ENCODE peak calls at places on chromosomes 12 and 14, in eight cellular contexts. A is ovary; B is IMR-90; N is endothelial cell of umbilical vein; V is AG04450; M is Jurkat, Clone E6-1; G is cardiac muscle cell; U is H7. C is an unnamed sample.

GRCh38 chr12:77064891-77065360 is 443 bp downstream of the E2F7 start:
- DNase-seq in A (no peak), B (no peak), N (no peak), V (no peak), M (no peak), G (no peak), U (no peak), C (no peak)

GRCh38 chr12:6603095-6603567 is 4.0 kb downstream of the CHD4 start:
- DNase-seq in A (no peak), B (peak; percentile 25), N (peak; percentile 13), V (no peak), M (peak; percentile 66), G (peak; percentile 36), U (peak; percentile 69), C (peak; percentile 84)

GRCh38 chr14:105165761-105166485 is 2.7 kb downstream of the JAG2 start:
- DNase-seq in A (no peak), B (no peak), N (no peak), V (no peak), M (no peak), G (no peak), U (no peak), C (no peak)

GRCh38 chr14:105065280-105066228 is at the start of gene GPR132:
- DNase-seq in A (no peak), B (no peak), N (no peak), V (no peak), M (peak; percentile 65), G (peak; percentile 66), U (no peak), C (peak; percentile 78)

GRCh38 chr12:4918950-4919660 is 9.4 kb downstream of the KCNA1 start:
- DNase-seq in A (no peak), B (no peak), N (no peak), V (no peak), M (peak; percentile 4), G (no peak), U (no peak), C (no peak)

GRCh38 chr12:132866251-132866828 is 21.1 kb downstream of the CHFR start:
- DNase-seq in A (no peak), B (peak; percentile 73), N (no peak), V (peak; percentile 15), M (no peak), G (no peak), U (no peak), C (no peak)

GRCh38 chr14:30608533-30609006 is 13.5 kb upstream of the SCFD1 start:
- DNase-seq in A (no peak), B (peak; percentile 59), N (no peak), V (no peak), M (no peak), G (no peak), U (no peak), C (no peak)

GRCh38 chr14:89141862-89142261 is 275.2 kb downstream of the FOXN3 start:
- DNase-seq in A (no peak), B (no peak), N (no peak), V (no peak), M (no peak), G (no peak), U (no peak), C (no peak)

GRCh38 chr14:100677925-100678765 is 48.5 kb upstream of the DLK1 start:
- DNase-seq in A (peak; percentile 90), B (peak; percentile 52), N (no peak), V (peak; percentile 24), M (no peak), G (peak; percentile 24), U (peak; percentile 82), C (no peak)

GRCh38 chr14:101182476-101182875 is 279.0 kb upstream of the RTL1 start:
- DNase-seq in A (no peak), B (no peak), N (no peak), V (no peak), M (no peak), G (no peak), U (no peak), C (peak; percentile 64)

GRCh38 chr12:11922361-11922760 is 148.4 kb upstream of the BCL2L14 start:
- DNase-seq in A (no peak), B (no peak), N (no peak), V (no peak), M (no peak), G (no peak), U (no peak), C (no peak)

GRCh38 chr12:132476421-132476820 is 13.5 kb upstream of the FBRSL1 start:
- DNase-seq in A (no peak), B (no peak), N (no peak), V (no peak), M (no peak), G (no peak), U (no peak), C (no peak)

GRCh38 chr12:104466694-104467345 is 10.1 kb downstream of the CHST11 start:
- DNase-seq in A (no peak), B (no peak), N (no peak), V (no peak), M (no peak), G (no peak), U (no peak), C (no peak)

GRCh38 chr12:104465379-104465778 is 8.6 kb downstream of the CHST11 start:
- DNase-seq in A (no peak), B (no peak), N (no peak), V (no peak), M (no peak), G (no peak), U (no peak), C (no peak)

GRCh38 chr12:104469523-104469922 is 12.8 kb downstream of the CHST11 start:
- DNase-seq in A (no peak), B (no peak), N (no peak), V (no peak), M (peak; percentile 87), G (no peak), U (no peak), C (no peak)

GRCh38 chr12:104469066-104469465 is 12.3 kb downstream of the CHST11 start:
- DNase-seq in A (no peak), B (no peak), N (no peak), V (no peak), M (no peak), G (no peak), U (no peak), C (no peak)

DNA sequence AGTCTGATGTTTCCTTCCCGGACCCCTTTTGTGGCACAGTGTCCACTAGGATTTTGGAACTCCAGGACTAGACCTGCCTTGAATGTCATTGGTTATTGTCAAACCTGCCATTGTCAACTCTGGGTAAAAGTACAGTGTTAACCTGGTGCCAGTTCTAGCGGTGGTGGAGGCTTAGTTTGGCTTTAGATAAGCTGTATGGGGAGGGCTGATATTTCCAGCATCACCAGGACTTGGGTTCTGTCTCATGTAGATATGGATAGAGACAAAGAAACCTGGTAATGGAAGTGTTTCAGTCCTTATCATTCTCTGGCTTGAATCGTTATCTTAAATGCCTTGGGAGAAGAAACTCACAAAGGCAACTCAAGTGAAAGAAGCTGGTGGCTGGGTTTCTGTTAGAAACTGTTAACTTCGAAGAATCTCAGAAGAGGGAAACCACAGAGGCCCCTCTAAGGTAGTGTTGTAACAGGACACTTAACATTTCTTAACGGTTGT is 10.6 kb downstream of the CHST11 start:
- DNase-seq in A (no peak), B (no peak), N (no peak), V (no peak), M (peak; percentile 84), G (no peak), U (no peak), C (no peak)
- H3K4me3 ChIP-seq in A (no peak overlapping the region), B (no peak overlapping the region), N (no peak overlapping the region), V (no peak overlapping the region), M (peak overlapping the region; percentile 19), G (no peak overlapping the region), U (no peak overlapping the region), C (no peak overlapping the region)

GRCh38 chr14:58395815-58396626 is at the start of gene TOMM20L:
- DNase-seq in A (peak; percentile 84), B (peak; percentile 48), N (peak; percentile 68), V (peak; percentile 4), M (no peak), G (peak; percentile 81), U (peak; percentile 95), C (peak; percentile 74)

GRCh38 chr14:58398895-58399294 is 3.2 kb downstream of the TOMM20L start:
- DNase-seq in A (no peak), B (no peak), N (no peak), V (no peak), M (no peak), G (no peak), U (no peak), C (no peak)

GRCh38 chr14:58398495-58398894 is 2.8 kb downstream of the TOMM20L start:
- DNase-seq in A (no peak), B (no peak), N (no peak), V (no peak), M (no peak), G (no peak), U (no peak), C (no peak)

GRCh38 chr14:58390830-58391229 is 4.9 kb upstream of the TOMM20L start:
- DNase-seq in A (no peak), B (no peak), N (no peak), V (no peak), M (no peak), G (no peak), U (no peak), C (no peak)

GRCh38 chr14:58395565-58395814 is 240 bp upstream of the TOMM20L start:
- DNase-seq in A (no peak), B (no peak), N (no peak), V (no peak), M (no peak), G (no peak), U (no peak), C (no peak)
- H3K4me3 ChIP-seq in A (peak overlapping the region; percentile 39), B (peak overlapping the region; percentile 44), N (no peak overlapping the region), V (peak overlapping the region; percentile 55), M (no peak overlapping the region), G (peak overlapping the region; percentile 39), U (peak overlapping the region; percentile 65), C (peak overlapping the region; percentile 79)

GRCh38 chr14:75469164-75469563 is 41.3 kb downstream of the JDP2 start:
- DNase-seq in A (no peak), B (no peak), N (no peak), V (no peak), M (no peak), G (no peak), U (no peak), C (no peak)
- H3K4me3 ChIP-seq in A (no peak overlapping the region), B (no peak overlapping the region), N (no peak overlapping the region), V (no peak overlapping the region), M (no peak overlapping the region), G (no peak overlapping the region), U (no peak overlapping the region), C (no peak overlapping the region)

DNA sequence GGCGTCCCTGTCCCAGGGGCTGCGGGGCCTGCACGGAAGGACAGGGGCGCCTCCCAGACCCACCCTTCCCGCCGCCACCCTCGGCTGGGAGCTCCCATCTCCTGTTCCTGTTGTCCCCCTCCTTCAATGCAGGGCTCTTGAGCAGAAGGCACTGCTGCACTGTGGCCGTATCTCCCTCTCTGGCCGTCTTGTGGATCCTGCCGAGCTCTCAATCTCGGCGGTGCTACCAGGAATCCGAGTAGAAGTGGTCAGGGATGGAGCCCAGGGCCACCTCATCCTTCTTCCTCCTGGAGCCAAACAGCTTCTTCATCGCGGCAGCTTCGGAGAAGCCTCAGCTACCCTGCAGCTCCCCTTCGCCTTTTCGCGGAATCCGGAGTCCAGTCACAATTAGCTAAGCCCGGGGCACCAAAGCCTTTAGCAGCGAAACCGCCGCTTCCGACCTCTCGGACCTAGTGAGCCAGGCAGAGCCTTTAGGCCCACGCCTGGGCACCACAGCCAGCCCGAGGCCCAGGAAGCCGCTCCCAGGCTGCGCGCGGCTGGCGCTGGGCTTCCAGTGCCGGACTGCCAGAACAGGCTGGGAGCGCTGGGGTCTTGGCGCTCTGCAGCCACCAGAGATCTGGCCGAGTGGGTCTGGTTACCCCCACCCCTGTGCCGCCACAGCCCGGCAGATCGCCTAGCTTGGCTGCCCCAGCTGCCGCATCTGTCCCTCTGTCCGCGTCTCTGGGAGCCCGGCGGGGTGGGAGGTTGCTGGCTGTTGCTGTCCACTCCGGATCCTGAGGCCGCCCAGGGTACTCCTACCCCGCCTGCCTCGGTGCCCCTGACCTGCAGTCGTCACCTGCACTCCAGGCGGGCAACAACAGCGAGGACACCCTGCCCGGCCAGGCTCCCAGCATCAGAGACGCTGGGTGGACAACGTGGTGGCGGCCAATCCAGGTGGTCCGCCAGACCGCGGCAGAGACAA is 69.1 kb downstream of the ASCL4 start:
- DNase-seq in A (peak; percentile 33), B (no peak), N (no peak), V (no peak), M (no peak), G (peak; percentile 51), U (peak; percentile 67), C (no peak)
- H3K4me3 ChIP-seq in A (no peak overlapping the region), B (no peak overlapping the region), N (no peak overlapping the region), V (no peak overlapping the region), M (no peak overlapping the region), G (peak overlapping the region; percentile 15), U (peak overlapping the region; percentile 39), C (peak overlapping the region; percentile 71)

C was measured in coronary artery.